ENCODE peak calls at places on chromosomes 3 and 15, in ten cellular contexts. Z is neural crest cell, J is foreskin fibroblast, C is progenitor cell of endocrine pancreas, B is AG09309, Y is fibroblast of the aortic adventitia, K is glutamatergic neuron, M is BJ, D is B cell, W is breast epithelium. Q is an unnamed sample.

GRCh38 chr3:55591893-55592292 is 104.8 kb upstream of the WNT5A start:
- DNase-seq in Z (no peak), J (no peak), C (no peak), B (no peak), Y (no peak), K (no peak), M (no peak), D (no peak), W (no peak), Q (no peak)

GRCh38 chr3:71989165-71989564 is 204.2 kb upstream of the PROK2 start:
- DNase-seq in Z (no peak), J (peak), C (no peak), B (no peak), Y (peak), K (no peak), M (no peak), D (no peak), W (no peak), Q (no peak)

GRCh38 chr15:67839358-67839928 is 402 bp downstream of the RNU6-1 start:
- DNase-seq in Z (no peak), J (peak), C (no peak), B (no peak), Y (peak), K (no peak), M (no peak), D (peak), W (no peak), Q (no peak)

GRCh38 chr3:41477399-41478014 is 278.2 kb downstream of the CTNNB1 start:
- DNase-seq in Z (no peak), J (no peak), C (no peak), B (no peak), Y (no peak), K (no peak), M (no peak), D (no peak), W (no peak), Q (no peak)

GRCh38 chr3:136078421-136079364 is 113.2 kb downstream of the PPP2R3A start:
- DNase-seq in Z (no peak), J (peak), C (no peak), B (no peak), Y (peak), K (no peak), M (no peak), D (peak), W (no peak), Q (no peak)

GRCh38 chr15:80156176-80156720 is 3.4 kb downstream of the FAH start:
- DNase-seq in Z (no peak), J (no peak), C (no peak), B (no peak), Y (no peak), K (no peak), M (no peak), D (no peak), W (no peak), Q (no peak)

GRCh38 chr15:60026555-60026954 is 22.4 kb downstream of the FOXB1 start:
- DNase-seq in Z (no peak), J (peak), C (no peak), B (no peak), Y (peak), K (no peak), M (no peak), D (no peak), W (no peak), Q (no peak)

GRCh38 chr3:109702252-109702651 is 364.9 kb upstream of the DPPA4 start:
- DNase-seq in Z (no peak), J (no peak), C (no peak), B (no peak), Y (peak), K (no peak), M (no peak), D (no peak), W (no peak), Q (no peak)

GRCh38 chr3:111768571-111769100 is 90.4 kb upstream of the PHLDB2 start:
- DNase-seq in Z (no peak), J (peak), C (no peak), B (peak), Y (peak), K (no peak), M (peak), D (no peak), W (peak), Q (peak)

GRCh38 chr3:56366641-56366984 is 101.7 kb downstream of the ERC2 start:
- DNase-seq in Z (no peak), J (no peak), C (no peak), B (no peak), Y (no peak), K (no peak), M (no peak), D (no peak), W (no peak), Q (no peak)

GRCh38 chr15:48682949-48683651 is 37.6 kb upstream of the FBN1 start:
- DNase-seq in Z (no peak), J (peak), C (no peak), B (no peak), Y (peak), K (no peak), M (no peak), D (no peak), W (no peak), Q (peak)

GRCh38 chr15:101105059-101105851 is 146.6 kb downstream of the CHSY1 start:
- DNase-seq in Z (no peak), J (peak), C (no peak), B (no peak), Y (peak), K (no peak), M (no peak), D (no peak), W (no peak), Q (no peak)

GRCh38 chr3:43087249-43087776 is 18.6 kb downstream of the POMGNT2 start:
- DNase-seq in Z (no peak), J (peak), C (no peak), B (no peak), Y (no peak), K (no peak), M (no peak), D (no peak), W (no peak), Q (no peak)

GRCh38 chr3:4722103-4722502 is 229.0 kb downstream of the ITPR1 start:
- DNase-seq in Z (no peak), J (peak), C (no peak), B (peak), Y (peak), K (no peak), M (no peak), D (no peak), W (no peak), Q (no peak)

GRCh38 chr3:126480864-126481263 is 5.2 kb upstream of the ZXDC start:
- DNase-seq in Z (no peak), J (no peak), C (no peak), B (no peak), Y (peak), K (no peak), M (no peak), D (no peak), W (no peak), Q (no peak)

GRCh38 chr15:71480566-71480965 is 329.8 kb upstream of the NR2E3 start:
- DNase-seq in Z (no peak), J (no peak), C (no peak), B (no peak), Y (no peak), K (no peak), M (no peak), D (no peak), W (no peak), Q (no peak)

GRCh38 chr15:65323071-65323511 is 18.6 kb downstream of the RNU5B-1 start:
- DNase-seq in Z (no peak), J (peak), C (no peak), B (no peak), Y (no peak), K (peak), M (peak), D (no peak), W (no peak), Q (no peak)

GRCh38 chr3:153768559-153769469 is 352.4 kb upstream of the ARHGEF26 start:
- DNase-seq in Z (peak), J (peak), C (peak), B (peak), Y (peak), K (no peak), M (no peak), D (peak), W (peak), Q (peak)

DNA sequence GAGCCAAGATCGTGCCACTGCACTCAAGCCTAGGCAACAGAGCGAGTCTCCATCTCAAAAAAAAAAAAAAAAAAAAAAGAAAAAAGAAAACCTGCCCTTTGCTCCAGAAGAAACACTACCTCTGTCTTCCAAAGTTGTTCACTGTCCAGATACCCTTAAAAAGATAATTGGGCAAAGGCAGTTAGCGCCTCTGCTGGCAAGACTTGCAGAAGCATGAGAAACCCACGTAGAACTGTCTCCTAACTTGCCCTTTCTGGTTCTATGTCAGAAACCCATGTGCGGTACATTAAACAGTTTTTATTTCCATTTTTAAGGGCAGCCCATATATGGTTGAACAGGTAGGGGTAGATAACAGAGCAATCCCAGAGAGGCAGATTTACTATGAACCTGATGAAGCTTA is 1026.4 kb downstream of the ROBO2 start:
- DNase-seq in Z (no peak), J (no peak), C (no peak), B (no peak), Y (no peak), K (no peak), M (no peak), D (no peak), W (no peak), Q (no peak)
- TF ChIP-seq CTCF in Z (no peak), J (no peak), C (no peak), B (peak), Y (no peak), K (no peak), M (no peak), D (no peak), W (no peak), Q (no peak)

GRCh38 chr3:128492353-128493220 is at the start of gene GATA2:
- DNase-seq in Z (no peak), J (peak), C (no peak), B (no peak), Y (no peak), K (peak), M (no peak), D (peak), W (no peak), Q (no peak)
- TF ChIP-seq CTCF in Z (peak), J (no peak), C (peak), B (peak), Y (no peak), K (no peak), M (peak), D (no peak), W (no peak), Q (no peak)

GRCh38 chr3:23183731-23184130 is 19.4 kb upstream of the UBE2E2 start:
- DNase-seq in Z (peak), J (peak), C (no peak), B (peak), Y (peak), K (no peak), M (no peak), D (no peak), W (no peak), Q (no peak)
- TF ChIP-seq CTCF in Z (peak), J (peak), C (peak), B (peak), Y (peak), K (peak), M (peak), D (no peak), W (no peak), Q (peak)

DNA sequence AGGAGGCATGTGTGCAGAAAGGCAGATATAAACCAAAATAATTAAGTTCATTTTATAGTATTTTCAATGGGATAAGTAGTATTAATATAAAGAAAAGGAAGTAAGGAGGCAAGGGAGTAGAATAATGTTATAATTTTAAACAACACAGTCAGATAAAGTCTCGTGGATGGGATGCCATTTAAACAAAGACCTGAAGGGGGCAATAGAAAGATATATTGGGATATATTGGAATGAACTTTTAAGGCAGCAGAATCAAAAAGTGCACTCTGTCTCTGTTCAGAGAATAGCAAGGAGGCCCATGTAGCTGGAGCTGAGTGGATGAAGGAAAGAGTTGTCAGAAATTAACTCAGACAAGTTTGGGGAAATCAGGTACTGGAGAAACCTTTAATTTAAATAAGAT is 158.7 kb downstream of the CGGBP1 start:
- DNase-seq in Z (no peak), J (no peak), C (no peak), B (no peak), Y (no peak), K (no peak), M (no peak), D (no peak), W (no peak), Q (no peak)
- TF ChIP-seq CTCF in Z (peak), J (no peak), C (peak), B (no peak), Y (peak), K (peak), M (peak), D (peak), W (no peak), Q (no peak)

DNA sequence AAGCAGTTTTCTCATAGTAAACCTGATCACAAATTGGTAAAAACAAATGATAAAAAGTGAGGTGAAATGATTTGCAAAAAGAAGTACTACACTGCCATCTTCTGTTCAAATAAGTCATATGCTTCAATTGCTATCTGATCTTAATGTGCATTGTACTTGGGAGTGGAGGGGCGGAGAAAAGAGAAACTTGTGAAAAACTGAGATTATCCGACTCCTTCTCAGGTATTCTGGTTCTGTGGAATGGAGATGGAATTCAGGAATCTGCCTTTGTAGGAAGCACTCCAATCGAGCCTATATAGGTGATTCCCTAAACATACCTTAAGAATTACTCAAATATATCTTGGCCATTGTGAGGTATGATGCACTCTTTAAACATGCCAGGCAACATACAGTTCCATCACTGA is 180.6 kb downstream of the CHL1 start:
- DNase-seq in Z (no peak), J (peak), C (no peak), B (peak), Y (peak), K (no peak), M (no peak), D (peak), W (no peak), Q (no peak)
- TF ChIP-seq CTCF in Z (peak), J (no peak), C (peak), B (no peak), Y (no peak), K (peak), M (no peak), D (peak), W (no peak), Q (peak)

GRCh38 chr3:108153451-108153981 is 62.7 kb upstream of the CD47 start:
- DNase-seq in Z (peak), J (peak), C (no peak), B (no peak), Y (peak), K (peak), M (no peak), D (no peak), W (no peak), Q (peak)
- TF ChIP-seq CTCF in Z (peak), J (peak), C (peak), B (peak), Y (peak), K (peak), M (peak), D (no peak), W (no peak), Q (peak)